ENCODE peak calls at places on chromosomes 1 and 21, in five cellular contexts. N, S, T, E and L are unnamed samples.
A peak's percentile ranks its signal among the peaks of the same experiment; 100 is the strongest.

GRCh38 chr1:117795190-117795589 is 134.2 kb downstream of the GDAP2 start:
- DNase-seq in T (peak; percentile 50), E (peak; percentile 61), N (no peak), S (no peak), L (peak; percentile 79)

GRCh38 chr21:17451364-17451869 is 61.4 kb upstream of the CXADR start:
- DNase-seq in S (no peak), T (no peak), E (no peak), N (no peak), L (no peak)

GRCh38 chr1:226496616-226497015 is 51.9 kb upstream of the STUM start:
- DNase-seq in S (no peak), E (no peak), N (no peak), T (no peak), L (no peak)

GRCh38 chr1:30478288-30478687 is 245.1 kb downstream of the MATN1 start:
- DNase-seq in T (no peak), E (no peak), S (no peak), N (peak; percentile 52), L (no peak)

GRCh38 chr1:63557365-63557987 is 34.2 kb downstream of the EFCAB7 start:
- DNase-seq in E (peak; percentile 33), S (no peak), T (no peak), N (no peak), L (peak; percentile 18)

GRCh38 chr1:65230741-65231439 is 78.5 kb upstream of the DNAJC6 start:
- DNase-seq in E (no peak), N (no peak), T (no peak), S (no peak), L (no peak)

GRCh38 chr1:24276791-24277190 is 42.4 kb upstream of the GRHL3 start:
- DNase-seq in N (no peak), E (no peak), T (no peak), S (no peak), L (no peak)

GRCh38 chr1:20484526-20485462 is 1.2 kb downstream of the CAMK2N1 start:
- DNase-seq in S (no peak), E (no peak), T (no peak), N (no peak), L (no peak)

GRCh38 chr1:47469910-47470309 is 32.1 kb downstream of the FOXD2 start:
- DNase-seq in T (no peak), S (no peak), N (no peak), E (no peak), L (no peak)

GRCh38 chr1:29211086-29212030 is 19.4 kb downstream of the MECR start:
- DNase-seq in E (no peak), S (peak; percentile 10), T (no peak), N (no peak), L (no peak)

GRCh38 chr1:117919376-117919775 is 10.0 kb downstream of the GDAP2 start:
- DNase-seq in N (no peak), E (no peak), T (no peak), S (no peak), L (no peak)

GRCh38 chr1:38004284-38005101 is 821 bp downstream of the FHL3 start:
- DNase-seq in N (no peak), E (no peak), S (no peak), T (peak; percentile 50), L (no peak)

GRCh38 chr21:17612565-17613241 is at the start of gene BTG3:
- DNase-seq in T (peak; percentile 87), E (peak; percentile 27), S (peak; percentile 67), N (peak; percentile 85), L (peak; percentile 62)

GRCh38 chr1:209911746-209912145 is 26.3 kb upstream of the SYT14 start:
- DNase-seq in N (no peak), S (no peak), T (no peak), E (no peak), L (no peak)

GRCh38 chr1:65429806-65430205 is 9.3 kb downstream of the LEPR start:
- DNase-seq in N (no peak), E (no peak), S (no peak), T (no peak), L (peak; percentile 82)

GRCh38 chr21:39341249-39341923 is 7.5 kb downstream of the HMGN1 start:
- DNase-seq in T (no peak), E (no peak), N (no peak), S (no peak), L (no peak)

GRCh38 chr1:201370500-201370899 is 7.0 kb downstream of the TNNT2 start:
- DNase-seq in N (no peak), S (no peak), T (no peak), E (no peak), L (no peak)